ENCODE peak calls at places on chromosomes 13 and 19, in five cellular contexts. R is H1, L is A549, S is K562, X is IMR-90. Z is an unnamed sample.

GRCh38 chr19:29568036-29568788 is 37.9 kb upstream of the POP4 start:
- DNase-seq in R (no peak), L (no peak), S (no peak), X (no peak), Z (no peak)

GRCh38 chr13:108326318-108326717 is 56.8 kb downstream of the TNFSF13B start:
- DNase-seq in R (no peak), L (no peak), S (no peak), X (no peak), Z (peak; percentile 13)

GRCh38 chr13:35988648-35989081 is 142.5 kb downstream of the DCLK1 start:
- DNase-seq in R (peak; percentile 32), L (no peak), S (no peak), X (no peak), Z (no peak)

GRCh38 chr19:35222373-35223005 is 6.0 kb downstream of the FAM187B start:
- DNase-seq in R (no peak), L (no peak), S (no peak), X (no peak), Z (no peak)

GRCh38 chr13:79281335-79281734 is 124.7 kb downstream of the RBM26 start:
- DNase-seq in R (peak; percentile 53), L (no peak), S (no peak), X (no peak), Z (no peak)

GRCh38 chr19:11096210-11096841 is 7.1 kb downstream of the LDLR start:
- DNase-seq in R (no peak), L (no peak), S (no peak), X (peak; percentile 47), Z (no peak)

GRCh38 chr19:33795370-33796163 is 1.1 kb upstream of the KCTD15 start:
- DNase-seq in R (peak; percentile 90), L (peak; percentile 94), S (peak; percentile 93), X (peak; percentile 75), Z (peak; percentile 66)

GRCh38 chr13:29847501-29847983 is 2.9 kb downstream of the UBL3 start:
- DNase-seq in R (no peak), L (no peak), S (no peak), X (peak; percentile 64), Z (peak; percentile 37)

GRCh38 chr13:81138353-81138995 is 797.5 kb upstream of the SPRY2 start:
- DNase-seq in R (no peak), L (no peak), S (no peak), X (no peak), Z (no peak)

GRCh38 chr19:32830231-32831014 is 39.1 kb downstream of the SLC7A9 start:
- DNase-seq in R (no peak), L (no peak), S (no peak), X (peak; percentile 55), Z (no peak)

GRCh38 chr19:802497-802887 is 5.2 kb downstream of the PTBP1 start:
- DNase-seq in R (no peak), L (no peak), S (no peak), X (no peak), Z (no peak)

GRCh38 chr13:24267801-24268200 is 41.6 kb upstream of the C1QTNF9 start:
- DNase-seq in R (no peak), L (no peak), S (no peak), X (no peak), Z (no peak)

GRCh38 chr13:30869491-30869890 is 36.6 kb upstream of the MEDAG start:
- DNase-seq in R (no peak), L (no peak), S (no peak), X (peak; percentile 50), Z (no peak)

GRCh38 chr13:83618966-83619365 is 263.3 kb downstream of the SLITRK1 start:
- DNase-seq in R (no peak), L (no peak), S (no peak), X (no peak), Z (no peak)

GRCh38 chr13:92657565-92657964 is 569.0 kb upstream of the GPC6 start:
- DNase-seq in R (no peak), L (no peak), S (no peak), X (peak; percentile 1), Z (no peak)

GRCh38 chr13:94825507-94825906 is 113.2 kb upstream of the SOX21 start:
- DNase-seq in R (peak; percentile 62), L (no peak), S (no peak), X (no peak), Z (no peak)

GRCh38 chr19:1818549-1819195 is 6.6 kb upstream of the ATP8B3 start:
- DNase-seq in R (no peak), L (no peak), S (no peak), X (no peak), Z (no peak)

GRCh38 chr13:74306496-74306895 is 172.3 kb upstream of the KLF12 start:
- DNase-seq in R (no peak), L (no peak), S (no peak), X (peak; percentile 45), Z (no peak)

GRCh38 chr19:47508721-47509120 is 6.1 kb downstream of the NAPA start:
- DNase-seq in R (no peak), L (no peak), S (no peak), X (no peak), Z (no peak)

GRCh38 chr13:57787058-57787791 is 155.7 kb downstream of the PCDH17 start:
- DNase-seq in R (no peak), L (no peak), S (no peak), X (no peak), Z (no peak)

GRCh38 chr13:63208811-63209210 is 1793.2 kb upstream of the PCDH20 start:
- DNase-seq in R (no peak), L (no peak), S (no peak), X (peak; percentile 57), Z (no peak)

GRCh38 chr19:46634045-46634655 is 1.9 kb downstream of the GNG8 start:
- DNase-seq in R (peak; percentile 98), L (peak; percentile 97), S (peak; percentile 98), X (peak; percentile 64), Z (no peak)

GRCh38 chr19:16078311-16078758 is 2.0 kb downstream of the TPM4 start:
- DNase-seq in R (no peak), L (no peak), S (no peak), X (peak; percentile 69), Z (no peak)

GRCh38 chr13:85864963-85865530 is 65.8 kb upstream of the SLITRK6 start:
- DNase-seq in R (no peak), L (no peak), S (no peak), X (peak; percentile 38), Z (peak; percentile 6)

GRCh38 chr19:23795462-23795861 is 36.8 kb upstream of the ZNF681 start:
- DNase-seq in R (no peak), L (no peak), S (no peak), X (no peak), Z (no peak)

GRCh38 chr13:63448654-63449053 is 2033.0 kb upstream of the PCDH20 start:
- DNase-seq in R (no peak), L (no peak), S (no peak), X (peak; percentile 40), Z (no peak)

GRCh38 chr19:7888145-7888825 is at the start of gene LRRC8E:
- DNase-seq in R (peak; percentile 92), L (peak; percentile 62), S (peak; percentile 91), X (peak; percentile 55), Z (peak; percentile 59)

GRCh38 chr13:51844862-51845573 is at the start of gene TMEM272:
- DNase-seq in R (peak; percentile 94), L (peak; percentile 77), S (peak; percentile 86), X (peak; percentile 11), Z (peak; percentile 43)

GRCh38 chr13:30052127-30052526 is 201.7 kb upstream of the UBL3 start:
- DNase-seq in R (peak; percentile 65), L (no peak), S (no peak), X (no peak), Z (no peak)

DNA sequence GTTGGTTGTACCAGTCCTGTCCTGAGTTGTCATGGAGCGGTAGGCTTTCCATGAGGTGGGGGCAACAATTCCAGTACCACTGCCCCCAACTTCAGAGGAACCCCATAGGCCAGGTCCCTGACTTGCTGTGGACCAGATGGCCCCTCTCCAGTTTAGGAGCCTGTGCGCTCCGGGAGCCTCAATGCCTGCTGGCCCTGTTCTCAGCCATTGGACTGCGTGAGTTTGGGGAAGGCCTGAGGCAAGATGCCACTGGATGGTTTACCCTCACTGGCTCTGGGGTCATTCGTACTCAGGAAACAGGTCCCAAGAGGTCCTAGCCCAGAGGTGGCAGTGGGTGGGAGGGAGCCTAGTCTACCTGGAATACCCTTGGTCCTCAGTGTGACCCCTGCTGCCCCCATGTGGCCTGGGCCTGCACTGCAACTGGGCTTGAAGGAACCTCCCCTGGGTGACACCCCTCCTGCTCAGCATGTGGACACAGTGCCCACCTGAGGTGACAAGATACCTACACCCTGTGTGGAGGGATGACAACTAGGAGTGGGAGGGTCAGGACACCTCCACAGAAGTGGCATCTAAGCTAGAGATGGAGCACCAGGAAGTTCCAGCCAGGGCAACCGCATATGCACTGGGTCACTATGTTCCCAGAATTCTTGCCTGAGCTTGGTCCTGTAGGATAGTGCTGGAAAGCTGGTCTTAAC is 6.0 kb upstream of the PRR19 start:
- DNase-seq in R (peak; percentile 100), L (peak; percentile 93), S (peak; percentile 74), X (peak; percentile 41), Z (peak; percentile 74)
- TF ChIP-seq MAFK in R (no peak), L (no peak), S (no peak), X (no peak), Z (no peak)

GRCh38 chr19:50720921-50721291 is 1.3 kb upstream of the SHANK1 start:
- DNase-seq in R (peak; percentile 61), L (no peak), S (no peak), X (peak; percentile 73), Z (no peak)
- TF ChIP-seq MAFK in R (no peak), L (no peak), S (no peak), X (no peak), Z (no peak)

GRCh38 chr19:13210941-13211340 is 60.7 kb downstream of the IER2 start:
- DNase-seq in R (no peak), L (no peak), S (no peak), X (no peak), Z (no peak)

GRCh38 chr19:13214036-13214730 is 64.0 kb downstream of the IER2 start:
- DNase-seq in R (no peak), L (no peak), S (no peak), X (no peak), Z (no peak)

GRCh38 chr19:13211426-13212308 is 61.5 kb downstream of the IER2 start:
- DNase-seq in R (no peak), L (no peak), S (no peak), X (no peak), Z (no peak)

GRCh38 chr19:13212759-13213330 is 62.6 kb downstream of the IER2 start:
- DNase-seq in R (peak; percentile 86), L (peak; percentile 51), S (peak; percentile 83), X (peak; percentile 43), Z (peak; percentile 58)

DNA sequence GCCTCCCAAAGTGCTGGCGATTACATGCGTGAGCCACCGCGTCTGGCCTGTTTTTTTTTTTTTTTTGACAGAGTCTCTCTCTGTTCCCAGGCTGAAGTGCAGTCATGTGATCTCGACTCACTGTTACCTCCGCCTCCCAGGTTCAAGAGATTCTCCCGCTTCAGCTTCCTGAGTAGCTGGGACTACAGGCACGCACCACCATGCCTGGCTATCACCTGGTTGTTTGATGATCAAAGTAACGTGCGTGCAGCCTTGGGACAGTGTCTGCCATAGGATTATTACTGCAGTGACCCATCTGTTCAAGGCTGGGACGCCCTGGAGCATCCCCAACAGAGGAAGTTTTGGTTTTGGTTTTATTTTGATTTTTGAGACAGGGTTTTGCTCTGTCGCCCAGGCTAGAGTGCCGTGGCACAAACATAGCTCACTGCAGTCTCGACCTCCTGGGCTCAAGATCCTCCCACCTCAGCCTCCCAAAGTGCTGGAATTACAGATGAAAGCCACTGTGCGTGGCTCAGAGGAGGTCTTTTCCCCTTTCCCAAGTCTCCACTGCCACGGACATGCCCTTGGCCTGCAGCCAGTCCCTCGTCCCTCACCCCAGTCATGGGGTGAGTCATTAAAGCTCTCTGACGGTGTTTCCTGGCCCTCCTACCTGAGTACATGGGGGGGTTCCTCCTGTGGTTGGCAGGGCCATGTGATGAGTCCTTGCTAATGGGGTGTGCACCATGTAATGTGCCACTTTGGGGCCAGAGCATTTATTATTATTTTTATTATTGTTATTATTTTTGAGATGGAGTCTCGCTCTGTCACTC is 65.6 kb downstream of the IER2 start:
- DNase-seq in R (no peak), L (no peak), S (no peak), X (no peak), Z (peak; percentile 35)
- TF ChIP-seq MAFK in R (no peak), L (no peak), S (no peak), X (no peak), Z (no peak)

GRCh38 chr13:109869312-109870237 is 83.2 kb upstream of the IRS2 start:
- DNase-seq in R (no peak), L (peak; percentile 70), S (no peak), X (peak; percentile 44), Z (no peak)
- TF ChIP-seq MAFK in R (no peak), L (peak; percentile 1), S (no peak), X (no peak), Z (no peak)